ENCODE peak calls at places on chromosomes 7 and 10, in nine cellular contexts. K is fibroblast of mammary gland; H is Daoy; Y is stimulated activated CD4-positive, alpha-beta T cell treated with anti-CD3 and anti-CD28 coated beads, Interleukin-2, amount 100 ng/mL, for 48 hours; W is midbrain; V is activated naive CD8-positive, alpha-beta T cell treated with anti-CD3 and anti-CD28 coated beads for 36 hours; S is activated CD8-positive, alpha-beta memory T cell treated with anti-CD3 and anti-CD28 coated beads for 24 hours; M is T-helper 17 cell; Z is GM12891. E is an unnamed sample.

GRCh38 chr10:85447690-85448089 is 918.9 kb downstream of the GRID1 start:
- DNase-seq in H (no peak), W (no peak), K (no peak), Z (no peak), M (no peak), Y (no peak), V (no peak), S (no peak), E (no peak)

GRCh38 chr10:97466755-97467154 is 20.8 kb downstream of the ZDHHC16 start:
- DNase-seq in W (no peak), S (no peak), M (no peak), H (peak; percentile 14), K (peak; percentile 29), V (no peak), Y (no peak), Z (no peak), E (no peak)

GRCh38 chr7:30977896-30978564 is 14.3 kb downstream of the GHRHR start:
- DNase-seq in M (no peak), W (no peak), K (peak; percentile 6), Z (no peak), Y (no peak), H (peak; percentile 65), S (peak; percentile 53), V (peak; percentile 18), E (peak; percentile 47)

GRCh38 chr7:91247497-91247896 is 16.7 kb upstream of the FZD1 start:
- DNase-seq in Z (no peak), Y (no peak), V (no peak), M (no peak), K (no peak), W (no peak), S (no peak), H (no peak), E (no peak)

GRCh38 chr10:88032566-88032965 is 169.1 kb downstream of the PTEN start:
- DNase-seq in K (peak; percentile 83), S (no peak), Y (no peak), Z (no peak), H (peak; percentile 27), V (no peak), W (no peak), M (no peak), E (no peak)

GRCh38 chr7:74439546-74439945 is 14.2 kb upstream of the GTF2IRD1 start:
- DNase-seq in Z (no peak), W (no peak), M (no peak), V (no peak), K (no peak), S (no peak), Y (no peak), H (no peak), E (no peak)

GRCh38 chr7:63073286-63073685 is 925.4 kb upstream of the ZNF722 start:
- DNase-seq in W (no peak), Z (no peak), H (no peak), Y (no peak), S (no peak), V (no peak), K (no peak), M (no peak), E (no peak)

GRCh38 chr10:99996934-99997648 is 12.7 kb downstream of the DNMBP start:
- DNase-seq in M (no peak), H (no peak), W (no peak), Z (no peak), Y (no peak), V (no peak), S (no peak), K (peak; percentile 78), E (no peak)

GRCh38 chr7:93147358-93147757 is 827 bp downstream of the SAMD9L start:
- DNase-seq in Z (peak; percentile 17), H (peak; percentile 71), K (peak; percentile 61), V (peak; percentile 33), S (peak; percentile 63), M (no peak), W (no peak), Y (peak; percentile 16), E (no peak)

E was measured in progenitor cell of endocrine pancreas.